ENCODE peak calls at places on chromosomes 1 and 21, in eight cellular contexts. Y, U, M, C, V, W, J and D are unnamed samples.

GRCh38 chr1:1471389-1472045 is at the start of gene ATAD3B:
- DNase-seq in Y (peak), U (peak), M (peak), C (peak), V (peak), W (peak), J (peak), D (peak)

GRCh38 chr1:59107516-59107915 is 189.4 kb upstream of the FGGY start:
- DNase-seq in Y (no peak), U (no peak), M (no peak), C (no peak), V (no peak), W (no peak), J (no peak), D (no peak)

GRCh38 chr1:20194770-20195463 is 8.6 kb upstream of the PLA2G2C start:
- DNase-seq in Y (peak), U (peak), M (peak), C (peak), V (peak), W (peak), J (peak), D (peak)

GRCh38 chr1:226602186-226603029 is 53.8 kb downstream of the STUM start:
- DNase-seq in Y (no peak), U (no peak), M (peak), C (no peak), V (no peak), W (peak), J (no peak), D (no peak)

GRCh38 chr1:2803086-2803930 is 1.8 kb upstream of the TTC34 start:
- DNase-seq in Y (no peak), U (no peak), M (no peak), C (no peak), V (no peak), W (no peak), J (no peak), D (no peak)

GRCh38 chr1:8679929-8680504 is 137.4 kb downstream of the RERE start:
- DNase-seq in Y (no peak), U (no peak), M (no peak), C (no peak), V (no peak), W (no peak), J (no peak), D (no peak)

GRCh38 chr1:217138839-217139466 is 415.7 kb upstream of the ESRRG start:
- DNase-seq in Y (no peak), U (no peak), M (no peak), C (no peak), V (no peak), W (no peak), J (no peak), D (no peak)

GRCh38 chr1:24850353-24850905 is 79.6 kb downstream of the RUNX3 start:
- DNase-seq in Y (no peak), U (no peak), M (peak), C (no peak), V (no peak), W (peak), J (no peak), D (no peak)

GRCh38 chr1:39721664-39722063 is 17.0 kb upstream of the PPIE start:
- DNase-seq in Y (no peak), U (no peak), M (no peak), C (no peak), V (no peak), W (no peak), J (no peak), D (no peak)

GRCh38 chr1:244350027-244350426 is 101.7 kb downstream of the ADSS2 start:
- DNase-seq in Y (no peak), U (no peak), M (no peak), C (no peak), V (no peak), W (peak), J (peak), D (no peak)

GRCh38 chr1:110927484-110928075 is 36.1 kb downstream of the LRIF1 start:
- DNase-seq in Y (no peak), U (no peak), M (peak), C (no peak), V (no peak), W (no peak), J (no peak), D (no peak)

GRCh38 chr1:3020263-3020909 is 881 bp upstream of the ACTRT2 start:
- DNase-seq in Y (no peak), U (no peak), M (no peak), C (no peak), V (no peak), W (no peak), J (no peak), D (no peak)

GRCh38 chr1:48817505-48818114 is 40.9 kb upstream of the BEND5 start:
- DNase-seq in Y (no peak), U (peak), M (peak), C (peak), V (no peak), W (peak), J (peak), D (peak)

GRCh38 chr1:55446351-55446750 is 231.2 kb upstream of the USP24 start:
- DNase-seq in Y (no peak), U (no peak), M (peak), C (no peak), V (no peak), W (no peak), J (no peak), D (no peak)

GRCh38 chr1:8671313-8671917 is 146.0 kb downstream of the RERE start:
- DNase-seq in Y (no peak), U (no peak), M (peak), C (no peak), V (no peak), W (peak), J (peak), D (peak)

GRCh38 chr1:81446006-81446669 is 354.6 kb upstream of the ADGRL2 start:
- DNase-seq in Y (no peak), U (no peak), M (no peak), C (no peak), V (no peak), W (no peak), J (no peak), D (no peak)

GRCh38 chr1:183914891-183915290 is 110.0 kb downstream of the RGL1 start:
- DNase-seq in Y (no peak), U (no peak), M (no peak), C (no peak), V (no peak), W (no peak), J (no peak), D (no peak)

GRCh38 chr1:4684142-4684541 is 29.7 kb downstream of the AJAP1 start:
- DNase-seq in Y (no peak), U (no peak), M (peak), C (no peak), V (no peak), W (no peak), J (no peak), D (no peak)

GRCh38 chr1:196309386-196309785 is 298.9 kb downstream of the KCNT2 start:
- DNase-seq in Y (no peak), U (no peak), M (peak), C (no peak), V (no peak), W (peak), J (no peak), D (no peak)

GRCh38 chr1:225651872-225652725 is 824 bp downstream of the ENAH start:
- DNase-seq in Y (no peak), U (peak), M (peak), C (no peak), V (no peak), W (peak), J (peak), D (no peak)

GRCh38 chr1:94039871-94040569 is 80.9 kb downstream of the ABCA4 start:
- DNase-seq in Y (no peak), U (no peak), M (peak), C (no peak), V (no peak), W (no peak), J (no peak), D (no peak)

GRCh38 chr21:16454371-16454770 is 724.6 kb downstream of the USP25 start:
- DNase-seq in Y (no peak), U (no peak), M (no peak), C (no peak), V (no peak), W (peak), J (no peak), D (no peak)

GRCh38 chr1:200917291-200917817 is 22.7 kb downstream of the INAVA start:
- DNase-seq in Y (no peak), U (no peak), M (no peak), C (no peak), V (no peak), W (no peak), J (no peak), D (no peak)

GRCh38 chr1:30700528-30701265 is 22.7 kb downstream of the MATN1 start:
- DNase-seq in Y (no peak), U (peak), M (peak), C (no peak), V (no peak), W (peak), J (no peak), D (no peak)

GRCh38 chr1:224528900-224529299 is 87.2 kb upstream of the CNIH3 start:
- DNase-seq in Y (no peak), U (no peak), M (peak), C (no peak), V (no peak), W (peak), J (no peak), D (no peak)

GRCh38 chr1:960371-961131 is at the start of gene KLHL17:
- DNase-seq in Y (peak), U (peak), M (peak), C (peak), V (peak), W (peak), J (peak), D (peak)

GRCh38 chr1:24175033-24175755 is 11.9 kb downstream of the IFNLR1 start:
- DNase-seq in Y (no peak), U (no peak), M (no peak), C (no peak), V (no peak), W (no peak), J (no peak), D (no peak)

GRCh38 chr1:88740784-88741183 is 56.7 kb downstream of the PKN2 start:
- DNase-seq in Y (no peak), U (no peak), M (no peak), C (no peak), V (no peak), W (peak), J (no peak), D (no peak)

GRCh38 chr1:226871636-226872327 is 1.4 kb downstream of the PSEN2 start:
- DNase-seq in Y (no peak), U (no peak), M (no peak), C (no peak), V (no peak), W (no peak), J (no peak), D (no peak)

GRCh38 chr1:38142606-38143005 is 96.0 kb upstream of the POU3F1 start:
- DNase-seq in Y (no peak), U (no peak), M (no peak), C (no peak), V (no peak), W (no peak), J (no peak), D (no peak)

GRCh38 chr1:178534137-178534868 is 21.4 kb downstream of the TEX35 start:
- DNase-seq in Y (no peak), U (no peak), M (no peak), C (no peak), V (no peak), W (no peak), J (no peak), D (no peak)

GRCh38 chr1:29603622-29604021 is 367.3 kb downstream of the PTPRU start:
- DNase-seq in Y (no peak), U (no peak), M (no peak), C (no peak), V (no peak), W (no peak), J (no peak), D (no peak)

GRCh38 chr1:37954316-37954971 is 7.6 kb upstream of the INPP5B start:
- DNase-seq in Y (no peak), U (no peak), M (no peak), C (no peak), V (no peak), W (no peak), J (no peak), D (no peak)

GRCh38 chr1:62395291-62395690 is 41.6 kb upstream of the USP1 start:
- DNase-seq in Y (no peak), U (peak), M (no peak), C (no peak), V (no peak), W (no peak), J (no peak), D (no peak)

GRCh38 chr1:4699724-4700301 is 45.4 kb downstream of the AJAP1 start:
- DNase-seq in Y (no peak), U (no peak), M (peak), C (no peak), V (no peak), W (no peak), J (no peak), D (no peak)

GRCh38 chr1:229579101-229579651 is 20.7 kb upstream of the ABCB10 start:
- DNase-seq in Y (no peak), U (peak), M (peak), C (no peak), V (no peak), W (peak), J (peak), D (peak)